ENCODE peak calls at places on chromosomes 7 and 10, in seven cellular contexts. F, J, W, Z, D, E and R are unnamed samples.

GRCh38 chr10:100886946-100887345 is 25.8 kb upstream of the SLF2 start:
- DNase-seq in F (no peak), J (no peak), W (no peak), Z (no peak), D (no peak), E (peak), R (no peak)

GRCh38 chr7:128383781-128384180 is 22.3 kb upstream of the PRRT4 start:
- DNase-seq in F (no peak), J (no peak), W (no peak), Z (peak), D (peak), E (no peak), R (no peak)

GRCh38 chr10:7337431-7338171 is 73.2 kb downstream of the SFMBT2 start:
- DNase-seq in F (no peak), J (no peak), W (no peak), Z (no peak), D (no peak), E (no peak), R (peak)

GRCh38 chr7:41817386-41817785 is 114.5 kb upstream of the INHBA start:
- DNase-seq in F (peak), J (peak), W (no peak), Z (no peak), D (peak), E (no peak), R (no peak)

GRCh38 chr10:73771722-73772279 is 10.0 kb upstream of the CHCHD1 start:
- DNase-seq in F (peak), J (no peak), W (no peak), Z (no peak), D (no peak), E (peak), R (peak)

GRCh38 chr7:34337163-34337562 is 320.9 kb upstream of the NPSR1 start:
- DNase-seq in F (no peak), J (no peak), W (no peak), Z (no peak), D (peak), E (no peak), R (no peak)

GRCh38 chr7:87507446-87507845 is 32.0 kb upstream of the ABCB4 start:
- DNase-seq in F (no peak), J (no peak), W (no peak), Z (no peak), D (peak), E (no peak), R (no peak)

GRCh38 chr10:91694170-91694794 is 61.4 kb upstream of the PPP1R3C start:
- DNase-seq in F (peak), J (no peak), W (no peak), Z (no peak), D (peak), E (peak), R (peak)

GRCh38 chr10:115727114-115727513 is 545.9 kb downstream of the GFRA1 start:
- DNase-seq in F (no peak), J (no peak), W (no peak), Z (no peak), D (no peak), E (no peak), R (no peak)

GRCh38 chr7:118239014-118239413 is 14.5 kb downstream of the ANKRD7 start:
- DNase-seq in F (no peak), J (no peak), W (no peak), Z (no peak), D (no peak), E (no peak), R (no peak)

GRCh38 chr7:155935726-155936125 is 123.5 kb upstream of the SHH start:
- DNase-seq in F (no peak), J (no peak), W (no peak), Z (peak), D (no peak), E (no peak), R (no peak)

GRCh38 chr7:106071999-106072714 is 40.0 kb downstream of the SYPL1 start:
- DNase-seq in F (no peak), J (no peak), W (no peak), Z (no peak), D (peak), E (no peak), R (no peak)

GRCh38 chr10:44307691-44308090 is 77.2 kb downstream of the CXCL12 start:
- DNase-seq in F (no peak), J (no peak), W (no peak), Z (no peak), D (no peak), E (no peak), R (no peak)

GRCh38 chr10:44308935-44309334 is 76.0 kb downstream of the CXCL12 start:
- DNase-seq in F (no peak), J (no peak), W (no peak), Z (no peak), D (no peak), E (no peak), R (no peak)

GRCh38 chr10:44309939-44310761 is 74.7 kb downstream of the CXCL12 start:
- DNase-seq in F (no peak), J (no peak), W (no peak), Z (no peak), D (no peak), E (no peak), R (no peak)

GRCh38 chr10:44306147-44306710 is 78.7 kb downstream of the CXCL12 start:
- DNase-seq in F (peak), J (peak), W (no peak), Z (no peak), D (peak), E (peak), R (no peak)

GRCh38 chr10:44306762-44307161 is 78.1 kb downstream of the CXCL12 start:
- DNase-seq in F (no peak), J (no peak), W (no peak), Z (no peak), D (peak), E (no peak), R (no peak)
- TF ChIP-seq CTCF in F (peak), J (no peak), W (no peak), Z (peak), D (peak), E (no peak), R (no peak)

DNA sequence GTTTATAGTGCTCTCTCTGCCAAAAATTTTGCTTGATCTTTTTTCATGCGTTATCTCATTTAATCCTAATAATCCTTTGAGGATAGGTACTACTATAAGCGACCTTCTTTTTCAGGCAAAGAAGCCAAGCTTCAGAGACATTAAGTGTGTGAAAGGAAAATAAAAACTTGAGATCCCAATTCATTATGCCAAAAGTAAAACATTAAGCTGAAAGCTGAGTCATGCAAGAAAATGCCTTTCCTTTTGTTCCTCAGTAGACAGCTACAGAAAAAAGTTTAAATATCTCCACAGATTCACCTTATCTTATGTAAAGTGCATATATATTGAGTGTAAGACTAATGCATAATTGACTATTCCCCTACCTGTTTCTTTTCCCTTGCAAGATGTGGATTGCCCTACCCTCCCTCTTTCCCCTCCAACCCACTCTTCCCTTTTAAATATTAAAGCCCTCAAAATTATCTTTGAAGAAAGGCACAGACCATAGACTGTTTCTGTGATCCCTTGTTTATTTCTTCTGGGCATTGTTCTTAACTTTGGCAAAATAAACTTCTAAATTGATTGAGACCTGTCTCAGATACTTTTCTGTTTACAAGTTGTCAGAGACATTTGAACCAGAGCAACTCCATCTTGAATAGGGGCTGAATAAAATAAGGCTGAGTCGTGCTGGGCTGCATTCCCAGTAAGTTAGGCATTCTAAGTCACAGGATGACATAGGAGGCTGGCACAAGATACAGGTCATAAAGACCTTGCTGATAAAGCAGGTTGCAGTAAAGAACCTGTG is 1139.9 kb upstream of the LRRN3 start:
- DNase-seq in F (no peak), J (no peak), W (no peak), Z (no peak), D (no peak), E (no peak), R (no peak)
- TF ChIP-seq CTCF in F (no peak), J (no peak), W (no peak), Z (no peak), D (no peak), E (no peak), R (no peak)

GRCh38 chr10:114157912-114158311 is 16.1 kb downstream of the CCDC186 start:
- DNase-seq in F (no peak), J (no peak), W (no peak), Z (no peak), D (no peak), E (no peak), R (no peak)
- TF ChIP-seq CTCF in F (no peak), J (no peak), W (no peak), Z (no peak), D (no peak), E (no peak), R (no peak)

GRCh38 chr7:44116087-44116788 is 7.1 kb downstream of the POLD2 start:
- DNase-seq in F (no peak), J (no peak), W (no peak), Z (peak), D (no peak), E (no peak), R (no peak)
- TF ChIP-seq CTCF in F (no peak), J (no peak), W (no peak), Z (no peak), D (no peak), E (no peak), R (no peak)

GRCh38 chr7:7742223-7742622 is 23.8 kb upstream of the RPA3 start:
- DNase-seq in F (no peak), J (no peak), W (no peak), Z (no peak), D (no peak), E (no peak), R (no peak)
- TF ChIP-seq CTCF in F (no peak), J (no peak), W (no peak), Z (no peak), D (no peak), E (no peak), R (no peak)

DNA sequence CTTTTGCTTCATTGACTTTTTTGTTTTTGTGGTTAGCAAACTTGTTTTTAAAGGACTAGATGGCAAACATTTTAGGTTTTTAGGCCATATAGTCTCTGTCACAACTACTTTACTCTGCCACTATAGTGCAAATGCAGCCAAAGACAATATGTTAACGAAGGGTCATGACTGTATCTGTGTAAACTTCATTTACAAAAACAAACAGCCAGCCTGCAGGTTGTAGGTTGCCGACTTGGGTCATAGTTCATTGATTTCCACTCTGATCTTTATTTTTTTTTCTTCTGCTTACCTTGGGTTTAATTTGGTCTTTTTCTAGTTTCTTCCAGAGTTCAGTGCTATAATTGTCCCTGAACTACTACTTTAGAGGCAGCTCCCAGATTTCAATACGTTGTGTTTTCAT is 120.0 kb downstream of the ARHGAP22 start:
- DNase-seq in F (no peak), J (no peak), W (no peak), Z (no peak), D (no peak), E (no peak), R (no peak)
- TF ChIP-seq CTCF in F (no peak), J (no peak), W (no peak), Z (no peak), D (no peak), E (no peak), R (no peak)

GRCh38 chr7:1569833-1570632 is at the start of gene PSMG3:
- DNase-seq in F (peak), J (peak), W (peak), Z (peak), D (peak), E (peak), R (peak)
- TF ChIP-seq CTCF in F (peak), J (no peak), W (peak), Z (peak), D (no peak), E (peak), R (no peak)

DNA sequence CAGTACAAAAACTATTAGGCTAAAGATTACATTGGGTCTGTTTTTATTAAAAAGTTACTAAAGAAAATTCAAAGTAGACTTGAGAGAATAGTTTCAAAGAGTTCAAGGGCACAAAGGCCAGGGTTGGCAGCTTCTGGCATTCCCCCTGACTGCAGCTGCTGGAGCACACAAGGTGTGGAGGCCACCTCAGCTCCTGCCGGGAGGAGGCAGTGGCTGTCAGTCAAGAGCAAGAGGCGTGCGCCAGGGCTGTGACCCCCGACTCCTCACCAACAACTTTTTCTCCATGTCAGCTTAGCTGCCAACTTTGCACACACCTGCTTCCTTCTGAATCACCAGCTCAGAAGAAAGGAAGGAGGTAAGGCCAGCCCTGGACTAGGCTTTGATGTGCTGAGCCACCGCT is 144.6 kb upstream of the PLXNA4 start:
- DNase-seq in F (no peak), J (no peak), W (no peak), Z (no peak), D (no peak), E (no peak), R (no peak)
- TF ChIP-seq CTCF in F (no peak), J (no peak), W (no peak), Z (no peak), D (no peak), E (no peak), R (no peak)

GRCh38 chr7:104371216-104371796 is 42.9 kb downstream of the LHFPL3 start:
- DNase-seq in F (no peak), J (no peak), W (no peak), Z (no peak), D (no peak), E (no peak), R (no peak)
- TF ChIP-seq CTCF in F (no peak), J (no peak), W (no peak), Z (no peak), D (no peak), E (no peak), R (no peak)

GRCh38 chr7:99326408-99326782 is 697 bp downstream of the ARPC1A start:
- DNase-seq in F (no peak), J (no peak), W (no peak), Z (no peak), D (no peak), E (no peak), R (no peak)

GRCh38 chr7:99324966-99325596 is 617 bp upstream of the ARPC1A start:
- DNase-seq in F (no peak), J (no peak), W (no peak), Z (no peak), D (no peak), E (no peak), R (no peak)

GRCh38 chr7:99324559-99324958 is 1.1 kb upstream of the ARPC1A start:
- DNase-seq in F (no peak), J (no peak), W (no peak), Z (no peak), D (no peak), E (no peak), R (no peak)

GRCh38 chr7:99331002-99331401 is 5.3 kb downstream of the ARPC1A start:
- DNase-seq in F (no peak), J (no peak), W (no peak), Z (no peak), D (peak), E (no peak), R (no peak)

GRCh38 chr7:99325597-99326407 is at the start of gene ARPC1A:
- DNase-seq in F (peak), J (peak), W (peak), Z (peak), D (peak), E (peak), R (peak)
- TF ChIP-seq CTCF in F (peak), J (no peak), W (peak), Z (peak), D (no peak), E (no peak), R (no peak)